ENCODE peak calls at places on chromosome 13, in eight cellular contexts. O is astrocyte of the spinal cord, P is neural crest cell, Z is AG09319, X is cardiac fibroblast, R is Peyer's patch, K is SK-N-SH, Q is RWPE1. N is an unnamed sample.

GRCh38 chr13:29472317-29472961 is 123.0 kb downstream of the SLC7A1 start:
- DNase-seq in X (peak), K (peak), O (peak), Q (peak), R (no peak), P (peak), Z (no peak), N (no peak)

GRCh38 chr13:26759156-26759906 is 1.3 kb downstream of the GPR12 start:
- DNase-seq in Z (no peak), K (peak), O (peak), R (no peak), Q (no peak), X (no peak), P (no peak), N (no peak)

GRCh38 chr13:34066344-34066743 is 248.4 kb downstream of the RFC3 start:
- DNase-seq in X (no peak), P (no peak), R (no peak), Z (no peak), Q (no peak), K (no peak), O (no peak), N (no peak)

GRCh38 chr13:23790591-23791170 is 98.5 kb downstream of the MIPEP start:
- DNase-seq in Q (no peak), Z (peak), K (no peak), P (no peak), X (peak), R (no peak), O (peak), N (no peak)

GRCh38 chr13:67094078-67094477 is 136.1 kb downstream of the PCDH9 start:
- DNase-seq in P (no peak), R (no peak), Q (no peak), Z (no peak), K (no peak), O (no peak), X (no peak), N (no peak)

GRCh38 chr13:91652389-91652788 is 254.0 kb downstream of the GPC5 start:
- DNase-seq in P (no peak), K (no peak), X (no peak), Q (peak), O (no peak), R (no peak), Z (no peak), N (no peak)

GRCh38 chr13:35470671-35471465 is 5.6 kb downstream of the MAB21L1 start:
- DNase-seq in Q (no peak), K (peak), X (peak), O (peak), P (peak), Z (peak), R (peak), N (no peak)

GRCh38 chr13:27079421-27079958 is 92.1 kb downstream of the USP12 start:
- DNase-seq in K (no peak), Q (no peak), X (peak), O (peak), R (no peak), Z (peak), P (no peak), N (no peak)

GRCh38 chr13:74299688-74300087 is 165.5 kb upstream of the KLF12 start:
- DNase-seq in X (no peak), O (no peak), R (no peak), Z (no peak), K (no peak), Q (no peak), P (no peak), N (no peak)

GRCh38 chr13:28805193-28805819 is 14.8 kb upstream of the MTUS2 start:
- DNase-seq in R (peak), P (peak), Q (no peak), O (no peak), K (peak), Z (no peak), X (peak), N (no peak)

GRCh38 chr13:30148791-30149190 is 158.6 kb downstream of the KATNAL1 start:
- DNase-seq in K (no peak), R (no peak), O (no peak), X (no peak), Z (no peak), Q (no peak), P (no peak), N (no peak)

DNA sequence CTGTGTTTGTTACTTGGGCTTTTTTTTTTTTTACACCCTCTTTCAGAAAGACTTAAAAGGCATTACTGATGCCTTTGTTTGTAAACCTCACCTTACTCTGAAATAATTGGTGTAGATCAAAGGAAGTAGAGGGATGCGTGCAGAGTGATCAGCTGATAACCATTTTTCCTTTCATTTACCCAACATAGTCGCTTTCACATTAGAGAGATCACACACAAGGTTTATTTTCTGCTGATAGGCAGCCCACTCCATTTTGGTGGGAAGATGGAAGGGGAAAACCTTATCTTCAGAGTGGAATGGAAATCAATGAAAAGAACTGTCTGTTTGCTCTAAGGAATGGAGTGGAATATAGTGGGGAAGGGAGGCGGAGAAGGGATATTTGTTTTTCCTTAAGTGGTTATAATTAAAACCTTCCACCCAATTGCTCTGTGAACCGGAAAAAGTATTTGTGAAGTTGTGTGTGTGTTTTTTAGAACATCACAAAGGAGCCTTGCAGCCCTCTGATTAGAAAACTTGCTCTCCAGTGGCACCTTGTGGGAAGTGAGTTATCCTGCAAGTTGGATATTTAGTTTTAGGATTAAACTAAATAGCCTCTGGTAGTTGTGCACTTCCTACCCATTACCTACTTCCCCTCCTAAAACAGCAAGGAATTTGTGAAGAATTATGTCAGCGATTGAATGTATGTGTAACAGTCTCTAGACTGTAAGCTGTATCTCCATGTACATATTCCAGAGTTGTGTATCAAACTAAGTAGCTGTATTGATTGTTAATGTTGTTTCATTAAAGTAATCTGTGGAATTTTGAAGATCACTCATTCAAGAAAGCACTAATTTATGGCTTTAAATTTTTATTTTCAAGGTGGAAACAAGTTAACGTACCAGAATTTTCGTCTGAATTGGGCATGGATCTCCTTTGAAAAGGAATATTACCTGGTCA is 76.8 kb downstream of the FREM2 start:
- DNase-seq in Q (peak), P (peak), Z (peak), R (no peak), K (peak), X (peak), O (peak), N (no peak)
- TF ChIP-seq CTCF in Q (peak), P (peak), Z (peak), R (peak), K (peak), X (peak), O (peak), N (peak)

GRCh38 chr13:100694722-100695644 is 20.4 kb upstream of the TMTC4 start:
- DNase-seq in Z (no peak), X (peak), R (no peak), Q (no peak), K (peak), P (peak), O (peak), N (peak)
- TF ChIP-seq CTCF in Z (peak), X (peak), R (peak), Q (no peak), K (peak), P (peak), O (peak), N (peak)

GRCh38 chr13:93174260-93174659 is 52.3 kb upstream of the GPC6 start:
- DNase-seq in Z (no peak), O (no peak), P (no peak), K (no peak), Q (no peak), R (no peak), X (no peak), N (no peak)

GRCh38 chr13:93173656-93174055 is 53.0 kb upstream of the GPC6 start:
- DNase-seq in R (no peak), X (peak), Q (no peak), P (no peak), K (no peak), Z (no peak), O (peak), N (no peak)

GRCh38 chr13:93169980-93170379 is 56.6 kb upstream of the GPC6 start:
- DNase-seq in Q (peak), R (no peak), Z (no peak), P (no peak), O (peak), X (peak), K (no peak), N (no peak)

GRCh38 chr13:93172109-93172508 is 54.5 kb upstream of the GPC6 start:
- DNase-seq in O (no peak), R (no peak), Z (no peak), Q (no peak), X (no peak), P (no peak), K (no peak), N (no peak)
- TF ChIP-seq CTCF in O (peak), R (no peak), Z (peak), Q (no peak), X (no peak), P (peak), K (peak), N (peak)

DNA sequence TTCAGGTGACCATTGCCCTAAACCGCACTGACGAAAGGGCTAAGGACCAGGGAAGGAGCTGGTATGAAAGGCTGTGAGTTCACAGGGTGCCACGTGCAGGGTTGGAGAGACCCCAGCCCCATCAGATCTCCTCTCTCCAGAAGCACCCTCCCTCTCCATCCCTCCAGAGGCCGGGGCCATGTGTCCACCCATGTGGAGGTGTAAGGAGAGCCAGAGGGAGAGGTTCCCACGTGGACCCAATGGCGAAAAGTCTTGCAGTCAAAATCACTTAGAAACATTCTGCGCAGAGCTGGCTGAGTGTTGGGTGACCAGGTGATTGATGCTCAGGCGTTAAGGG is 168.3 kb downstream of the COL4A1 start:
- DNase-seq in P (no peak), X (no peak), K (peak), Q (no peak), O (no peak), Z (no peak), R (no peak), N (no peak)
- TF ChIP-seq CTCF in P (no peak), X (no peak), K (no peak), Q (no peak), O (no peak), Z (no peak), R (no peak), N (no peak)

N was measured in D721Med.